ENCODE peak calls at places on chromosome 18, in nine cellular contexts. F is NCI-H1694 treated with DMSO at 0.1 percent for 48 hours; D is activated naive CD4-positive, alpha-beta T cell treated with Interleukin-2 at 50 U/mL for 16 hours; R is aorta; Y is K562; G is fibroblast of pulmonary artery; M is left colon; P is BJ; N is midbrain. C is an unnamed sample.

GRCh38 chr18:11862468-11863137 is 11.4 kb downstream of the CHMP1B start:
- DNase-seq in F (no peak), D (no peak), R (no peak), Y (no peak), G (no peak), M (no peak), P (no peak), N (no peak), C (no peak)

GRCh38 chr18:12455511-12455910 is 47.8 kb downstream of the PRELID3A start:
- DNase-seq in F (no peak), D (no peak), R (no peak), Y (no peak), G (peak; percentile 14), M (no peak), P (no peak), N (peak; percentile 94), C (no peak)

GRCh38 chr18:46683252-46683651 is 26.2 kb upstream of the LOXHD1 start:
- DNase-seq in F (no peak), D (no peak), R (no peak), Y (no peak), G (no peak), M (no peak), P (no peak), N (no peak), C (no peak)

GRCh38 chr18:75422341-75422910 is 5.1 kb downstream of the SMIM21 start:
- DNase-seq in F (no peak), D (no peak), R (no peak), Y (no peak), G (peak; percentile 12), M (no peak), P (no peak), N (no peak), C (no peak)

GRCh38 chr18:48828713-48829442 is 121.9 kb downstream of the SMAD7 start:
- DNase-seq in F (no peak), D (no peak), R (peak; percentile 56), Y (peak; percentile 75), G (no peak), M (peak; percentile 24), P (no peak), N (no peak), C (no peak)

GRCh38 chr18:37258819-37259218 is 306.8 kb downstream of the CELF4 start:
- DNase-seq in F (no peak), D (no peak), R (no peak), Y (no peak), G (no peak), M (no peak), P (no peak), N (no peak), C (no peak)

GRCh38 chr18:59086522-59086921 is 53.2 kb upstream of the SEC11C start:
- DNase-seq in F (no peak), D (no peak), R (no peak), Y (no peak), G (no peak), M (no peak), P (no peak), N (no peak), C (no peak)

GRCh38 chr18:24611075-24611474 is 150.6 kb downstream of the HRH4 start:
- DNase-seq in F (no peak), D (no peak), R (no peak), Y (no peak), G (no peak), M (no peak), P (no peak), N (no peak), C (no peak)